ENCODE peak calls at places on chromosomes 12 and 14, in seven cellular contexts. I is effector CD4-positive, alpha-beta T cell; E is glutamatergic neuron; V is kidney; G is colonic mucosa; M is left cardiac atrium; R is CD8-positive, alpha-beta T cell. O is an unnamed sample.

GRCh38 chr14:50062438-50063039 is 53.8 kb downstream of the VCPKMT start:
- DNase-seq in R (peak), G (peak), E (no peak), M (no peak), I (peak), V (no peak), O (peak)

GRCh38 chr12:121472150-121472905 is 72.4 kb downstream of the RNF34 start:
- DNase-seq in M (no peak), I (no peak), E (no peak), R (no peak), G (no peak), V (no peak), O (no peak)

GRCh38 chr12:5390174-5390799 is 41.6 kb upstream of the NTF3 start:
- DNase-seq in G (peak), I (no peak), R (no peak), E (no peak), V (no peak), M (no peak), O (no peak)

GRCh38 chr12:17204289-17205054 is 598.5 kb upstream of the LMO3 start:
- DNase-seq in I (no peak), R (no peak), E (no peak), M (no peak), V (no peak), G (no peak), O (no peak)

GRCh38 chr12:92784795-92785562 is 82.2 kb downstream of the PLEKHG7 start:
- DNase-seq in V (no peak), I (peak), M (no peak), E (no peak), R (no peak), G (peak), O (peak)

GRCh38 chr12:95216704-95217376 is 427 bp downstream of the FGD6 start:
- DNase-seq in V (no peak), I (no peak), G (no peak), M (no peak), R (no peak), E (peak), O (no peak)

GRCh38 chr12:54222609-54223008 is 33.8 kb upstream of the SMUG1 start:
- DNase-seq in V (no peak), I (no peak), E (no peak), G (no peak), M (no peak), R (no peak), O (no peak)

GRCh38 chr14:59317346-59317745 is 128.9 kb downstream of the DAAM1 start:
- DNase-seq in V (no peak), G (no peak), M (no peak), E (no peak), I (no peak), R (no peak), O (no peak)

GRCh38 chr12:9273276-9273675 is 65.1 kb upstream of the PZP start:
- DNase-seq in I (no peak), V (no peak), E (no peak), M (no peak), G (no peak), R (no peak), O (no peak)

GRCh38 chr14:42140831-42141279 is 534.2 kb downstream of the LRFN5 start:
- DNase-seq in V (no peak), G (no peak), E (no peak), M (no peak), R (no peak), I (no peak), O (no peak)

GRCh38 chr14:92651793-92652382 is 96.5 kb downstream of the LGMN start:
- DNase-seq in R (no peak), E (no peak), I (peak), M (peak), V (peak), G (peak), O (no peak)

GRCh38 chr14:54756656-54757392 is 145.8 kb downstream of the GCH1 start:
- DNase-seq in V (no peak), G (no peak), R (no peak), I (no peak), E (no peak), M (no peak), O (no peak)